ENCODE peak calls at places on chromosomes 7 and 10, in nine cellular contexts. W, C, O, Z, V, T, Q, H and P are unnamed samples.

GRCh38 chr10:86547291-86547690 is 25.7 kb upstream of the WAPL start:
- DNase-seq in Z (no peak), W (no peak), C (no peak), H (no peak), O (no peak), Q (no peak), V (no peak), T (no peak), P (no peak)

GRCh38 chr7:137920637-137921473 is 74.1 kb upstream of the DGKI start:
- DNase-seq in V (no peak), Z (no peak), O (peak), Q (no peak), W (no peak), C (no peak), H (no peak), T (no peak), P (no peak)

GRCh38 chr10:61882621-61883375 is 18.7 kb upstream of the ARID5B start:
- DNase-seq in V (peak), C (no peak), H (no peak), T (no peak), O (no peak), Q (no peak), Z (no peak), W (no peak), P (no peak)

GRCh38 chr7:29372351-29372931 is 177.9 kb downstream of the CHN2 start:
- DNase-seq in Z (no peak), W (no peak), O (peak), H (no peak), T (no peak), C (no peak), V (no peak), Q (no peak), P (no peak)

GRCh38 chr7:75546272-75547015 is 54.3 kb downstream of the SPDYE5 start:
- DNase-seq in Z (no peak), V (no peak), W (no peak), Q (no peak), O (no peak), C (no peak), T (no peak), H (no peak), P (no peak)

GRCh38 chr10:14296081-14296709 is 34.5 kb downstream of the FRMD4A start:
- DNase-seq in V (peak), Z (no peak), W (no peak), T (no peak), C (no peak), Q (no peak), H (no peak), O (peak), P (no peak)

GRCh38 chr10:504131-504611 is 185.3 kb downstream of the DIP2C start:
- DNase-seq in Z (no peak), W (no peak), V (no peak), T (no peak), O (no peak), Q (no peak), H (peak), C (no peak), P (no peak)

GRCh38 chr7:39621784-39622411 is 1.5 kb upstream of the RALA start:
- DNase-seq in W (no peak), Z (no peak), C (no peak), T (no peak), V (no peak), O (no peak), H (no peak), Q (no peak), P (peak)

GRCh38 chr10:89086801-89087513 is 96.4 kb downstream of the FAS start:
- DNase-seq in C (no peak), H (peak), W (peak), Q (peak), Z (no peak), O (peak), V (peak), T (no peak), P (peak)

GRCh38 chr7:44639701-44640321 is 33.4 kb downstream of the OGDH start:
- DNase-seq in C (peak), T (peak), V (peak), W (peak), Q (no peak), O (peak), H (no peak), Z (no peak), P (no peak)

GRCh38 chr7:105309235-105310156 is 79.2 kb downstream of the SRPK2 start:
- DNase-seq in Z (no peak), H (no peak), O (no peak), Q (no peak), W (no peak), V (no peak), T (no peak), C (no peak), P (no peak)

GRCh38 chr10:58280982-58281752 is 12.2 kb downstream of the CISD1 start:
- DNase-seq in H (no peak), V (no peak), Z (no peak), Q (no peak), C (no peak), T (no peak), O (no peak), W (no peak), P (no peak)

GRCh38 chr7:126483972-126484371 is 768.8 kb downstream of the GRM8 start:
- DNase-seq in T (no peak), Q (no peak), C (no peak), O (no peak), H (no peak), Z (no peak), W (no peak), V (no peak), P (no peak)

GRCh38 chr7:147911224-147911623 is 679.3 kb upstream of the C7orf33 start:
- DNase-seq in W (no peak), Z (no peak), V (no peak), O (no peak), H (no peak), T (no peak), Q (no peak), C (no peak), P (no peak)

GRCh38 chr10:91328320-91328984 is 81.7 kb upstream of the HECTD2 start:
- DNase-seq in O (no peak), H (no peak), Z (no peak), W (no peak), C (no peak), Q (no peak), T (no peak), V (no peak), P (no peak)

GRCh38 chr7:2172311-2173183 is 60.2 kb downstream of the MAD1L1 start:
- DNase-seq in Z (no peak), W (peak), Q (no peak), T (peak), H (peak), O (peak), C (no peak), V (peak), P (no peak)

GRCh38 chr7:106265133-106265532 is 19.6 kb downstream of the NAMPT start:
- DNase-seq in Q (no peak), O (no peak), H (no peak), Z (no peak), T (no peak), V (no peak), C (no peak), W (no peak), P (no peak)

GRCh38 chr10:117139581-117140524 is 1.8 kb upstream of the VAX1 start:
- DNase-seq in H (no peak), Z (no peak), V (no peak), T (no peak), Q (no peak), O (no peak), C (peak), W (no peak), P (no peak)

DNA sequence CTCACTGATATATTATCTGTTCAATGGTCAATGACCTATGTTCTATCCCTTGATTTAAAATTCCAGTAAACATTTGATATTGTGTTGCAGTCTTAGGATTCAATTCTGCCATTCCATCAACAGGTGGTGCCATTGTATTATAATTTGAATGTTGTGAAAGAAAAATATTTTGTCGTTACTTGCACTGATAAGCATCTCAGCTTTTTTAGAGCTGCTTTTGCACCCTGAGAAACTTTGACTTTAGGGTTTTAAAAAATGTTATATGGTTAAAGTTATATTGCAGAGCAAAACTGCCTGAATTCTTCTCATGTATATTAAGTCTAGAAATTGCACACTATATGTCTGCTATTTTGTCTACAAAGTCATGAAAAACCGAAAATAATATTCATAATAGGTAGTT is 18.8 kb upstream of the MINDY3 start:
- DNase-seq in H (no peak), V (peak), Q (no peak), C (no peak), T (no peak), O (peak), W (peak), Z (no peak), P (no peak)
- TF ChIP-seq CTCF in H (peak), V (peak), Q (no peak), C (peak), T (peak), O (peak), W (peak), Z (peak), P (peak)

DNA sequence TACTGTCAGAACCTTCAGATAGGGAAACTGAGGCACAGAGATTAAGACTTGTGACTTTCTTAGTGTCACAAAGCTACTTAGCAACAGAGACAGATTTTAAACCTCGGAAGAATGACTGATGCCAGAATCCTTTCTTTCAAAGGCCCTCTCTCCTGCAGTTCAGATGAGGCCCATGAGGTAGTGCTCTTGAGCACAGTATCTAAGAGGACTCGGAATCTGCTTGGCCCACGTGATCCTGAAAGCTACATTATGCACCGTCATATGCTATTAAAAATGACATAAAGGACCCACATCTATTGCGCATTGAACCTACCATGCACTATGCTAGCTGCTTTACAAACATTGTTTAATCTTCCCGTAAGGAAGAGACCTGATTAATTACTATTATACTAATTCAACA is 355.9 kb downstream of the SFMBT2 start:
- DNase-seq in V (peak), T (no peak), O (peak), Q (no peak), C (no peak), H (no peak), W (peak), Z (no peak), P (no peak)
- TF ChIP-seq CTCF in V (peak), T (no peak), O (no peak), Q (no peak), C (peak), H (peak), W (peak), Z (no peak), P (peak)

GRCh38 chr10:113562693-113563092 is 9.8 kb downstream of the HABP2 start:
- DNase-seq in Q (no peak), V (no peak), W (no peak), Z (no peak), O (no peak), C (no peak), T (no peak), H (no peak), P (no peak)
- TF ChIP-seq CTCF in Q (no peak), V (no peak), W (no peak), Z (no peak), O (no peak), C (no peak), T (no peak), H (no peak), P (no peak)

GRCh38 chr10:129662386-129662785 is 195.3 kb downstream of the MGMT start:
- DNase-seq in Z (no peak), T (no peak), O (no peak), Q (no peak), H (no peak), V (no peak), C (no peak), W (no peak), P (no peak)
- TF ChIP-seq CTCF in Z (no peak), T (peak), O (no peak), Q (no peak), H (no peak), V (no peak), C (peak), W (no peak), P (no peak)

GRCh38 chr7:25951414-25952276 is 200.4 kb upstream of the NFE2L3 start:
- DNase-seq in T (no peak), C (peak), V (no peak), W (no peak), H (no peak), Z (no peak), O (peak), Q (no peak), P (no peak)

GRCh38 chr7:25947669-25948516 is 204.1 kb upstream of the NFE2L3 start:
- DNase-seq in H (no peak), W (no peak), V (no peak), Z (no peak), O (no peak), Q (no peak), C (no peak), T (no peak), P (no peak)

GRCh38 chr7:25950488-25951413 is 201.2 kb upstream of the NFE2L3 start:
- DNase-seq in Z (peak), Q (peak), W (peak), H (peak), C (peak), V (peak), T (peak), O (peak), P (peak)

GRCh38 chr7:25952277-25953057 is 199.5 kb upstream of the NFE2L3 start:
- DNase-seq in V (no peak), W (no peak), T (no peak), C (no peak), Q (no peak), Z (no peak), H (no peak), O (no peak), P (no peak)

GRCh38 chr7:25949672-25950487 is 202.1 kb upstream of the NFE2L3 start:
- DNase-seq in T (peak), W (no peak), Q (no peak), H (peak), Z (no peak), O (no peak), C (peak), V (no peak), P (no peak)
- TF ChIP-seq CTCF in T (no peak), W (no peak), Q (no peak), H (no peak), Z (no peak), O (no peak), C (no peak), V (no peak), P (no peak)

DNA sequence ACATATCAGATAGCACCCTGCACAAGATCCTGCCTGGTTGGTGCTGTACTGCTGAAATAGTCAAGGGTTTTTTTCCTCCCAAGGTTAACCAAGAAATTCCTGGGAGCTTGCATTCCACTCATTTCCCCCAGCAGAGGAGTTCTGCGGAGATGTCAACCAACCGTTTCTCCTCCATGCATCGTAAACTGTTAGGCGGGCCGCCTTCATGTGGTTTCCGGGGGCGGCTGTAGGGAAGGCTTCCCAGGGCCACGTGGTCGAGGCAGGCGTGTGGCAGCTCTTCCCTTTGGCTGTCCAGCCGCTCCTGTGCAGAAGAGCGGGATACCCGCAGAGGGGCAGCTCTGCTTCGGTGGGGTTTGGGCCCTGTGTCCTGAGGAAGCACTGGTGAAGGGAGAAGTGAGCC is 113.7 kb downstream of the RGS10 start:
- DNase-seq in O (no peak), W (no peak), V (peak), T (no peak), Z (no peak), C (no peak), H (no peak), Q (no peak), P (no peak)
- TF ChIP-seq CTCF in O (no peak), W (no peak), V (no peak), T (no peak), Z (no peak), C (no peak), H (no peak), Q (no peak), P (no peak)

DNA sequence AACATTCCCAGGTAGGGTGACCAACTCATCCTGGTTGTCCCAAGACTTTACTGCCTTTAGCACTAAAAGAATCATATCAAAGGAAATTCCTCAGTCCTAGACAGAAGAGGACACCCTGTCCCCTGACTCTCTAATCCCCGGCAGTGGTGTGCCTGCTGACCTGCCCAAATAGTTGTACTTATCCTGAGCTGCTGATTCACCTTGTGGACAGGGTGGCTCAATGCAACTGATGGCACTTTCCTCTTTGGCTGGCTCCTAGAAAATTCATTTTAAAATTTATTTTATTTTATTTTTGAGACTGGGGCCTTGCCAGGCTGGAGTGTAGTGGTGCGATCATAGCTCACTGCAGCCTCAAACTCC is 111.7 kb downstream of the JCAD start:
- DNase-seq in C (no peak), V (no peak), Z (no peak), O (no peak), Q (peak), H (no peak), T (no peak), W (peak), P (no peak)
- TF ChIP-seq CTCF in C (no peak), V (peak), Z (no peak), O (no peak), Q (peak), H (no peak), T (no peak), W (no peak), P (no peak)

GRCh38 chr10:110446954-110447608 is 50.6 kb upstream of the DUSP5 start:
- DNase-seq in H (peak), V (peak), Z (peak), T (no peak), C (no peak), Q (no peak), W (peak), O (peak), P (peak)
- TF ChIP-seq CTCF in H (no peak), V (peak), Z (no peak), T (no peak), C (no peak), Q (no peak), W (no peak), O (peak), P (no peak)

GRCh38 chr10:100566561-100566960 is 30.8 kb downstream of the HIF1AN start:
- DNase-seq in W (no peak), Q (no peak), C (no peak), T (no peak), H (no peak), Z (no peak), O (no peak), V (no peak), P (no peak)
- TF ChIP-seq CTCF in W (no peak), Q (no peak), C (no peak), T (no peak), H (no peak), Z (no peak), O (no peak), V (no peak), P (no peak)

GRCh38 chr7:142632291-142633134 is 116.8 kb upstream of the PRSS1 start:
- DNase-seq in C (peak), Z (peak), W (peak), Q (peak), O (peak), T (peak), V (peak), H (no peak), P (peak)
- TF ChIP-seq CTCF in C (peak), Z (peak), W (peak), Q (peak), O (peak), T (peak), V (peak), H (peak), P (peak)